ENCODE peak calls at places on chromosomes 2 and 18, in seven cellular contexts. C is stimulated activated CD4-positive, alpha-beta T cell treated with anti-CD3 and anti-CD28 coated beads, Interleukin-4, amount 100 ng/mL, for 48 hours; I is GM12865; H is natural killer cell treated with Interleukin-12 subunit alpha and Interleukin-12 subunit beta and Interleukin-15 and Interleukin-18, amount 100 ng/mL, for 72 hours; V is body of pancreas; A is KBM-7; U is dermis blood vessel endothelial cell. D is an unnamed sample.

GRCh38 chr18:9925369-9925768 is 11.6 kb downstream of the VAPA start:
- DNase-seq in C (no peak), I (no peak), H (no peak), V (no peak), A (no peak), U (peak), D (no peak)

GRCh38 chr18:45330170-45330594 is 285.1 kb upstream of the SLC14A2 start:
- DNase-seq in C (no peak), I (no peak), H (no peak), V (no peak), A (no peak), U (no peak), D (no peak)

GRCh38 chr2:166773268-166773949 is 114.9 kb upstream of the XIRP2 start:
- DNase-seq in C (no peak), I (no peak), H (no peak), V (no peak), A (no peak), U (no peak), D (no peak)

GRCh38 chr2:122514451-122514996 is 759.1 kb downstream of the TSN start:
- DNase-seq in C (no peak), I (no peak), H (no peak), V (no peak), A (no peak), U (no peak), D (no peak)

GRCh38 chr18:64002581-64002980 is 32.7 kb downstream of the SERPINB8 start:
- DNase-seq in C (no peak), I (no peak), H (no peak), V (no peak), A (no peak), U (no peak), D (no peak)

GRCh38 chr2:180761224-180761623 is 219.2 kb upstream of the UBE2E3 start:
- DNase-seq in C (no peak), I (peak), H (no peak), V (no peak), A (no peak), U (no peak), D (no peak)

GRCh38 chr18:13427354-13427753 is 208.8 kb downstream of the LDLRAD4 start:
- DNase-seq in C (no peak), I (no peak), H (no peak), V (no peak), A (no peak), U (peak), D (no peak)

GRCh38 chr18:76914796-76915195 is 92.4 kb downstream of the ZNF236 start:
- DNase-seq in C (no peak), I (no peak), H (no peak), V (no peak), A (no peak), U (no peak), D (no peak)

GRCh38 chr2:27799646-27800010 is 28.1 kb downstream of the MRPL33 start:
- DNase-seq in C (no peak), I (no peak), H (no peak), V (no peak), A (no peak), U (no peak), D (no peak)

GRCh38 chr2:241769819-241770184 is 6.8 kb upstream of the GAL3ST2 start:
- DNase-seq in C (no peak), I (no peak), H (no peak), V (no peak), A (no peak), U (no peak), D (no peak)

GRCh38 chr2:230160112-230160660 is 59.6 kb downstream of the SP110 start:
- DNase-seq in C (peak), I (peak), H (no peak), V (peak), A (peak), U (peak), D (peak)

GRCh38 chr18:57819671-57820460 is 16.8 kb upstream of the ATP8B1 start:
- DNase-seq in C (no peak), I (peak), H (no peak), V (peak), A (no peak), U (peak), D (no peak)

GRCh38 chr2:219573166-219573565 is 1.1 kb downstream of the INHA start:
- DNase-seq in C (no peak), I (no peak), H (no peak), V (no peak), A (no peak), U (no peak), D (no peak)

GRCh38 chr2:212974692-212975091 is 176.7 kb downstream of the IKZF2 start:
- DNase-seq in C (no peak), I (no peak), H (no peak), V (no peak), A (peak), U (no peak), D (peak)